ENCODE peak calls at places on chromosomes 11 and 22, in six cellular contexts. One of them, this sample, is unnamed.

GRCh38 chr11:125315088-125315740 is 150.7 kb downstream of the PKNOX2 start:
- DNase-seq in GM12865: no peak
- DNase-seq in A673: no peak
- DNase-seq in CD4-positive, alpha-beta memory T cell: no peak
- DNase-seq in fibroblast of pulmonary artery: peak
- DNase-seq in left ventricle myocardium inferior: peak
- DNase-seq in this sample: no peak

GRCh38 chr11:120801801-120802689 is 221.9 kb upstream of the TBCEL start:
- DNase-seq in GM12865: peak
- DNase-seq in A673: peak
- DNase-seq in CD4-positive, alpha-beta memory T cell: peak
- DNase-seq in fibroblast of pulmonary artery: peak
- DNase-seq in left ventricle myocardium inferior: peak
- DNase-seq in this sample: peak

GRCh38 chr22:27997538-27997937 is 78.5 kb upstream of the PITPNB start:
- DNase-seq in GM12865: peak
- DNase-seq in A673: no peak
- DNase-seq in CD4-positive, alpha-beta memory T cell: no peak
- DNase-seq in fibroblast of pulmonary artery: no peak
- DNase-seq in left ventricle myocardium inferior: no peak
- DNase-seq in this sample: no peak

GRCh38 chr11:15206791-15207190 is 92.1 kb downstream of the INSC start:
- DNase-seq in GM12865: no peak
- DNase-seq in A673: no peak
- DNase-seq in CD4-positive, alpha-beta memory T cell: no peak
- DNase-seq in fibroblast of pulmonary artery: no peak
- DNase-seq in left ventricle myocardium inferior: no peak
- DNase-seq in this sample: no peak

GRCh38 chr22:26416256-26416655 is 12.8 kb upstream of the ASPHD2 start:
- DNase-seq in GM12865: no peak
- DNase-seq in A673: no peak
- DNase-seq in CD4-positive, alpha-beta memory T cell: no peak
- DNase-seq in fibroblast of pulmonary artery: no peak
- DNase-seq in left ventricle myocardium inferior: no peak
- DNase-seq in this sample: no peak

GRCh38 chr11:125090816-125091215 is 20.6 kb downstream of the TMEM218 start:
- DNase-seq in GM12865: no peak
- DNase-seq in A673: no peak
- DNase-seq in CD4-positive, alpha-beta memory T cell: no peak
- DNase-seq in fibroblast of pulmonary artery: no peak
- DNase-seq in left ventricle myocardium inferior: no peak
- DNase-seq in this sample: no peak

GRCh38 chr22:45478108-45478771 is 24.4 kb upstream of the FBLN1 start:
- DNase-seq in GM12865: no peak
- DNase-seq in A673: no peak
- DNase-seq in CD4-positive, alpha-beta memory T cell: no peak
- DNase-seq in fibroblast of pulmonary artery: peak
- DNase-seq in left ventricle myocardium inferior: no peak
- DNase-seq in this sample: no peak

GRCh38 chr11:123628936-123629683 is 25.3 kb downstream of the SCN3B start:
- DNase-seq in GM12865: no peak
- DNase-seq in A673: no peak
- DNase-seq in CD4-positive, alpha-beta memory T cell: no peak
- DNase-seq in fibroblast of pulmonary artery: peak
- DNase-seq in left ventricle myocardium inferior: peak
- DNase-seq in this sample: no peak

GRCh38 chr22:30247974-30248373 is 1.4 kb upstream of the LIF start:
- DNase-seq in GM12865: no peak
- DNase-seq in A673: no peak
- DNase-seq in CD4-positive, alpha-beta memory T cell: no peak
- DNase-seq in fibroblast of pulmonary artery: no peak
- DNase-seq in left ventricle myocardium inferior: no peak
- DNase-seq in this sample: no peak

GRCh38 chr11:131471976-131472375 is 101.6 kb downstream of the NTM start:
- DNase-seq in GM12865: no peak
- DNase-seq in A673: peak
- DNase-seq in CD4-positive, alpha-beta memory T cell: no peak
- DNase-seq in fibroblast of pulmonary artery: no peak
- DNase-seq in left ventricle myocardium inferior: no peak
- DNase-seq in this sample: no peak

GRCh38 chr11:35590412-35590811 is 27.8 kb upstream of the FJX1 start:
- DNase-seq in GM12865: no peak
- DNase-seq in A673: peak
- DNase-seq in CD4-positive, alpha-beta memory T cell: no peak
- DNase-seq in fibroblast of pulmonary artery: no peak
- DNase-seq in left ventricle myocardium inferior: no peak
- DNase-seq in this sample: no peak

GRCh38 chr22:41513391-41513790 is 30.9 kb downstream of the POLR3H start:
- DNase-seq in GM12865: no peak
- DNase-seq in A673: no peak
- DNase-seq in CD4-positive, alpha-beta memory T cell: no peak
- DNase-seq in fibroblast of pulmonary artery: no peak
- DNase-seq in left ventricle myocardium inferior: no peak
- DNase-seq in this sample: no peak

GRCh38 chr11:60370811-60371297 is 7.5 kb upstream of the MS4A7 start:
- DNase-seq in GM12865: no peak
- DNase-seq in A673: no peak
- DNase-seq in CD4-positive, alpha-beta memory T cell: no peak
- DNase-seq in fibroblast of pulmonary artery: no peak
- DNase-seq in left ventricle myocardium inferior: no peak
- DNase-seq in this sample: no peak

GRCh38 chr22:34998921-34999320 is 67.0 kb upstream of the ISX start:
- DNase-seq in GM12865: no peak
- DNase-seq in A673: no peak
- DNase-seq in CD4-positive, alpha-beta memory T cell: no peak
- DNase-seq in fibroblast of pulmonary artery: no peak
- DNase-seq in left ventricle myocardium inferior: no peak
- DNase-seq in this sample: no peak

GRCh38 chr22:21755855-21756284 is 20.3 kb upstream of the YPEL1 start:
- DNase-seq in GM12865: peak
- DNase-seq in A673: no peak
- DNase-seq in CD4-positive, alpha-beta memory T cell: no peak
- DNase-seq in fibroblast of pulmonary artery: peak
- DNase-seq in left ventricle myocardium inferior: no peak
- DNase-seq in this sample: no peak

GRCh38 chr11:92811341-92811740 is 158.1 kb upstream of the MTNR1B start:
- DNase-seq in GM12865: no peak
- DNase-seq in A673: no peak
- DNase-seq in CD4-positive, alpha-beta memory T cell: no peak
- DNase-seq in fibroblast of pulmonary artery: no peak
- DNase-seq in left ventricle myocardium inferior: no peak
- DNase-seq in this sample: no peak

GRCh38 chr11:1308745-1309497 is 511 bp downstream of the TOLLIP start:
- DNase-seq in GM12865: peak
- DNase-seq in A673: no peak
- DNase-seq in CD4-positive, alpha-beta memory T cell: no peak
- DNase-seq in fibroblast of pulmonary artery: no peak
- DNase-seq in left ventricle myocardium inferior: no peak
- DNase-seq in this sample: no peak

GRCh38 chr11:128359515-128359914 is 227.8 kb downstream of the ETS1 start:
- DNase-seq in GM12865: no peak
- DNase-seq in A673: no peak
- DNase-seq in CD4-positive, alpha-beta memory T cell: no peak
- DNase-seq in fibroblast of pulmonary artery: peak
- DNase-seq in left ventricle myocardium inferior: no peak
- DNase-seq in this sample: no peak

GRCh38 chr22:50529416-50530279 is at the start of gene TYMP:
- DNase-seq in GM12865: peak
- DNase-seq in A673: no peak
- DNase-seq in CD4-positive, alpha-beta memory T cell: peak
- DNase-seq in fibroblast of pulmonary artery: no peak
- DNase-seq in left ventricle myocardium inferior: peak
- DNase-seq in this sample: no peak

GRCh38 chr11:10778217-10778970 is 27.3 kb downstream of the CTR9 start:
- DNase-seq in GM12865: no peak
- DNase-seq in A673: no peak
- DNase-seq in CD4-positive, alpha-beta memory T cell: no peak
- DNase-seq in fibroblast of pulmonary artery: peak
- DNase-seq in left ventricle myocardium inferior: peak
- DNase-seq in this sample: no peak

GRCh38 chr11:14908214-14908880 is 16.3 kb upstream of the CYP2R1 start:
- DNase-seq in GM12865: peak
- DNase-seq in A673: peak
- DNase-seq in CD4-positive, alpha-beta memory T cell: peak
- DNase-seq in fibroblast of pulmonary artery: peak
- DNase-seq in left ventricle myocardium inferior: no peak
- DNase-seq in this sample: no peak

GRCh38 chr11:44133335-44133946 is 38.0 kb downstream of the EXT2 start:
- DNase-seq in GM12865: peak
- DNase-seq in A673: peak
- DNase-seq in CD4-positive, alpha-beta memory T cell: no peak
- DNase-seq in fibroblast of pulmonary artery: peak
- DNase-seq in left ventricle myocardium inferior: no peak
- DNase-seq in this sample: peak

GRCh38 chr22:40578171-40578570 is 58.3 kb downstream of the MRTFA start:
- DNase-seq in GM12865: no peak
- DNase-seq in A673: no peak
- DNase-seq in CD4-positive, alpha-beta memory T cell: no peak
- DNase-seq in fibroblast of pulmonary artery: no peak
- DNase-seq in left ventricle myocardium inferior: no peak
- DNase-seq in this sample: no peak

GRCh38 chr11:67651976-67652895 is 1.7 kb upstream of the ACY3 start:
- DNase-seq in GM12865: no peak
- DNase-seq in A673: peak
- DNase-seq in CD4-positive, alpha-beta memory T cell: no peak
- DNase-seq in fibroblast of pulmonary artery: no peak
- DNase-seq in left ventricle myocardium inferior: no peak
- DNase-seq in this sample: no peak

This sample was measured in NT2/D1.